ENCODE peak calls at places on chromosomes 4 and X, in ten cellular contexts. Z, C, A, H, S, R, B, O, T and V are unnamed samples.

GRCh38 chr4:4289055-4289454 is 899 bp downstream of the LYAR start:
- DNase-seq in Z (no peak), C (no peak), A (peak; percentile 27), H (no peak), S (no peak), R (no peak), B (no peak), O (no peak), T (no peak), V (no peak)

GRCh38 chr4:112170451-112170993 is 25.3 kb downstream of the FAM241A start:
- DNase-seq in Z (no peak), C (peak; percentile 36), A (no peak), H (no peak), S (no peak), R (no peak), B (peak; percentile 91), O (peak; percentile 17), T (no peak), V (no peak)

GRCh38 chr4:77167173-77167572 is 10.2 kb downstream of the CCNG2 start:
- DNase-seq in Z (no peak), C (no peak), A (no peak), H (no peak), S (no peak), R (no peak), B (no peak), O (no peak), T (no peak), V (no peak)

GRCh38 chr4:109432676-109433075 is 939 bp upstream of the SEC24B start:
- DNase-seq in Z (no peak), C (peak; percentile 39), A (no peak), H (no peak), S (no peak), R (no peak), B (peak; percentile 52), O (no peak), T (peak; percentile 12), V (no peak)

GRCh38 chrX:20116575-20117240 is at the start of gene MAP7D2:
- DNase-seq in Z (peak; percentile 44), C (no peak), A (no peak), H (no peak), S (no peak), R (peak; percentile 67), B (no peak), O (peak; percentile 11), T (no peak), V (peak; percentile 16)

GRCh38 chrX:134654398-134655012 is 3.8 kb downstream of the PLAC1 start:
- DNase-seq in Z (no peak), C (no peak), A (no peak), H (no peak), S (no peak), R (no peak), B (no peak), O (no peak), T (peak; percentile 42), V (no peak)

GRCh38 chr4:108359130-108359709 is 190.5 kb upstream of the LEF1 start:
- DNase-seq in Z (no peak), C (no peak), A (no peak), H (no peak), S (no peak), R (no peak), B (no peak), O (no peak), T (peak; percentile 70), V (no peak)

GRCh38 chr4:3225946-3226345 is 23.0 kb upstream of the MSANTD1 start:
- DNase-seq in Z (no peak), C (no peak), A (no peak), H (no peak), S (no peak), R (no peak), B (no peak), O (no peak), T (no peak), V (no peak)

GRCh38 chrX:44913656-44914531 is 40.9 kb downstream of the KDM6A start:
- DNase-seq in Z (no peak), C (no peak), A (no peak), H (no peak), S (no peak), R (no peak), B (peak; percentile 46), O (no peak), T (no peak), V (no peak)

GRCh38 chr4:52718123-52718522 is 33.1 kb downstream of the ERVMER34-1 start:
- DNase-seq in Z (no peak), C (no peak), A (no peak), H (no peak), S (no peak), R (no peak), B (peak; percentile 47), O (no peak), T (peak; percentile 42), V (no peak)

GRCh38 chr4:21830272-21830671 is 118.3 kb downstream of the KCNIP4 start:
- DNase-seq in Z (no peak), C (no peak), A (no peak), H (no peak), S (no peak), R (no peak), B (peak; percentile 6), O (peak; percentile 16), T (no peak), V (no peak)

GRCh38 chr4:173585876-173586572 is 56.0 kb upstream of the HAND2 start:
- DNase-seq in Z (no peak), C (no peak), A (no peak), H (no peak), S (no peak), R (no peak), B (no peak), O (no peak), T (no peak), V (no peak)

GRCh38 chrX:153495903-153496629 is 1.3 kb downstream of the BGN start:
- DNase-seq in Z (no peak), C (no peak), A (no peak), H (no peak), S (no peak), R (no peak), B (no peak), O (no peak), T (no peak), V (no peak)

GRCh38 chrX:153493085-153493484 is 1.7 kb upstream of the BGN start:
- DNase-seq in Z (no peak), C (no peak), A (no peak), H (no peak), S (no peak), R (no peak), B (no peak), O (no peak), T (no peak), V (no peak)

GRCh38 chrX:153494061-153494460 is 719 bp upstream of the BGN start:
- DNase-seq in Z (no peak), C (no peak), A (no peak), H (no peak), S (no peak), R (no peak), B (no peak), O (no peak), T (no peak), V (no peak)

GRCh38 chrX:153495362-153495751 is 577 bp downstream of the BGN start:
- DNase-seq in Z (no peak), C (no peak), A (no peak), H (no peak), S (no peak), R (no peak), B (peak; percentile 23), O (no peak), T (no peak), V (no peak)

GRCh38 chrX:153494541-153495361 is at the start of gene BGN:
- DNase-seq in Z (peak; percentile 52), C (no peak), A (no peak), H (no peak), S (no peak), R (peak; percentile 81), B (no peak), O (peak; percentile 18), T (no peak), V (no peak)
- TF ChIP-seq CTCF in Z (peak; percentile 25), C (peak; percentile 45), A (peak; percentile 59), H (no peak), S (no peak), R (peak; percentile 62), B (no peak), O (no peak), T (no peak), V (no peak)

GRCh38 chr4:153318696-153319320 is 25.7 kb upstream of the MND1 start:
- DNase-seq in Z (peak; percentile 78), C (no peak), A (no peak), H (peak; percentile 66), S (no peak), R (peak; percentile 61), B (peak; percentile 68), O (peak; percentile 29), T (peak; percentile 45), V (peak; percentile 42)
- TF ChIP-seq CTCF in Z (peak; percentile 82), C (peak; percentile 86), A (peak; percentile 79), H (peak; percentile 70), S (peak; percentile 48), R (peak; percentile 82), B (peak; percentile 57), O (peak; percentile 25), T (peak; percentile 73), V (peak; percentile 52)

GRCh38 chr4:83096397-83096796 is 18.1 kb downstream of the PLAC8 start:
- DNase-seq in Z (no peak), C (no peak), A (no peak), H (no peak), S (no peak), R (no peak), B (no peak), O (no peak), T (no peak), V (no peak)

GRCh38 chr4:83089759-83090158 is 24.8 kb downstream of the PLAC8 start:
- DNase-seq in Z (peak; percentile 2), C (no peak), A (no peak), H (no peak), S (no peak), R (no peak), B (no peak), O (no peak), T (no peak), V (no peak)

GRCh38 chr4:83093060-83093640 is 21.4 kb downstream of the PLAC8 start:
- DNase-seq in Z (peak; percentile 75), C (no peak), A (no peak), H (no peak), S (no peak), R (peak; percentile 81), B (no peak), O (no peak), T (no peak), V (no peak)
- TF ChIP-seq CTCF in Z (peak; percentile 42), C (no peak), A (no peak), H (no peak), S (no peak), R (peak; percentile 56), B (no peak), O (no peak), T (no peak), V (no peak)

GRCh38 chr4:142434519-142435224 is 411.4 kb downstream of the INPP4B start:
- DNase-seq in Z (no peak), C (no peak), A (no peak), H (no peak), S (no peak), R (peak; percentile 53), B (no peak), O (peak; percentile 14), T (no peak), V (no peak)
- TF ChIP-seq CTCF in Z (no peak), C (no peak), A (no peak), H (no peak), S (no peak), R (peak; percentile 30), B (no peak), O (no peak), T (no peak), V (no peak)

GRCh38 chr4:37524267-37524666 is 161.9 kb downstream of the RELL1 start:
- DNase-seq in Z (peak; percentile 31), C (no peak), A (no peak), H (no peak), S (no peak), R (no peak), B (no peak), O (no peak), T (no peak), V (no peak)
- TF ChIP-seq CTCF in Z (no peak), C (no peak), A (no peak), H (no peak), S (no peak), R (peak; percentile 51), B (no peak), O (no peak), T (no peak), V (no peak)